ENCODE peak calls at places on chromosomes 2 and 18, in four cellular contexts. S is psoas muscle; E is activated T-helper 1 cell treated with anti-CD3 and anti-CD28 coated beads, Interleukin-2, amount 50 U/mL, for 16 hours; V is GM23338. D is an unnamed sample.

GRCh38 chr18:2889761-2890192 is 43.0 kb downstream of the EMILIN2 start:
- DNase-seq in S (no peak), E (no peak), V (peak; percentile 47), D (no peak)

GRCh38 chr2:118097657-118098056 is 9.4 kb downstream of the INSIG2 start:
- DNase-seq in S (no peak), E (no peak), V (no peak), D (no peak)

GRCh38 chr2:162116372-162116771 is 35.7 kb downstream of the GCG start:
- DNase-seq in S (no peak), E (no peak), V (no peak), D (no peak)

GRCh38 chr18:48027401-48027931 is 97.0 kb upstream of the SMAD2 start:
- DNase-seq in S (no peak), E (no peak), V (no peak), D (peak; percentile 17)

GRCh38 chr18:49227456-49227855 is 233.0 kb downstream of the DYM start:
- DNase-seq in S (no peak), E (no peak), V (no peak), D (no peak)

GRCh38 chr2:36753706-36754221 is 57.3 kb downstream of the VIT start:
- DNase-seq in S (no peak), E (no peak), V (peak; percentile 67), D (no peak)

GRCh38 chr2:231412616-231412963 is 17.1 kb downstream of the B3GNT7 start:
- DNase-seq in S (no peak), E (no peak), V (no peak), D (no peak)

GRCh38 chr2:97936199-97936598 is 59.5 kb downstream of the TMEM131 start:
- DNase-seq in S (peak; percentile 79), E (no peak), V (peak; percentile 83), D (peak; percentile 11)

GRCh38 chr2:11738589-11739436 is 7.6 kb upstream of the LPIN1 start:
- DNase-seq in S (peak; percentile 95), E (no peak), V (peak; percentile 63), D (peak; percentile 76)

GRCh38 chr2:1698188-1698945 is 45.9 kb downstream of the PXDN start:
- DNase-seq in S (no peak), E (no peak), V (no peak), D (no peak)

GRCh38 chr2:223005496-223005895 is 46.5 kb upstream of the KCNE4 start:
- DNase-seq in S (no peak), E (no peak), V (no peak), D (no peak)

GRCh38 chr2:176186024-176186423 is 2.4 kb upstream of the HOXD1 start:
- DNase-seq in S (no peak), E (no peak), V (no peak), D (no peak)

GRCh38 chr2:239298126-239298804 is 102.6 kb downstream of the HDAC4 start:
- DNase-seq in S (peak; percentile 40), E (peak; percentile 46), V (no peak), D (no peak)

GRCh38 chr2:46988230-46988629 is 72.6 kb upstream of the MCFD2 start:
- DNase-seq in S (no peak), E (no peak), V (no peak), D (no peak)